ENCODE peak calls at places on chromosomes 13 and 19, in seven cellular contexts. F, Z, H, K, L, C and J are unnamed samples.

GRCh38 chr19:33293255-33294057 is 8.9 kb downstream of the CEBPA start:
- DNase-seq in K (peak; percentile 69), C (peak; percentile 60), L (no peak), Z (peak; percentile 40), F (no peak), H (peak; percentile 75), J (no peak)

GRCh38 chr19:31676271-31677004 is 327.2 kb upstream of the TSHZ3 start:
- DNase-seq in F (no peak), L (peak; percentile 71), H (no peak), Z (no peak), C (peak; percentile 6), K (no peak), J (no peak)

GRCh38 chr13:26323127-26323526 is 69.2 kb downstream of the CDK8 start:
- DNase-seq in H (no peak), F (no peak), C (no peak), L (no peak), K (no peak), Z (no peak), J (no peak)

GRCh38 chr19:6372594-6373095 is at the start of gene ALKBH7:
- DNase-seq in L (peak; percentile 100), F (peak; percentile 99), H (peak; percentile 100), K (peak; percentile 97), C (peak; percentile 100), Z (peak; percentile 100), J (peak; percentile 99)

GRCh38 chr19:40771101-40771539 is 4.2 kb upstream of the MIA start:
- DNase-seq in H (no peak), C (no peak), L (peak; percentile 49), Z (no peak), F (no peak), K (no peak), J (no peak)

GRCh38 chr19:51311388-51312257 is at the start of gene IGLON5:
- DNase-seq in L (peak; percentile 70), F (no peak), Z (no peak), K (no peak), C (no peak), H (no peak), J (no peak)

GRCh38 chr13:80881495-80882482 is 540.9 kb upstream of the SPRY2 start:
- DNase-seq in L (no peak), K (no peak), H (peak; percentile 18), Z (no peak), C (peak; percentile 15), F (no peak), J (peak; percentile 64)

GRCh38 chr19:16366056-16366432 is 41.4 kb downstream of the KLF2 start:
- DNase-seq in L (no peak), K (no peak), Z (no peak), C (no peak), F (no peak), H (no peak), J (no peak)

GRCh38 chr19:51589511-51589910 is 18.4 kb downstream of the ZNF175 start:
- DNase-seq in Z (no peak), L (no peak), H (no peak), F (no peak), K (no peak), C (no peak), J (no peak)

GRCh38 chr19:48529156-48529555 is 17.5 kb upstream of the LMTK3 start:
- DNase-seq in K (no peak), C (no peak), Z (no peak), F (no peak), L (peak; percentile 51), H (no peak), J (no peak)

GRCh38 chr19:18526316-18526715 is 4.4 kb upstream of the ELL start:
- DNase-seq in C (no peak), H (no peak), K (no peak), F (no peak), Z (no peak), L (no peak), J (no peak)

GRCh38 chr13:113405481-113406300 is 41.8 kb upstream of the GRTP1 start:
- DNase-seq in C (no peak), K (no peak), H (no peak), L (no peak), Z (no peak), F (peak; percentile 9), J (no peak)

GRCh38 chr19:6925801-6926751 is 38.7 kb downstream of the ADGRE1 start:
- DNase-seq in C (no peak), L (peak; percentile 3), Z (no peak), K (no peak), H (no peak), F (no peak), J (no peak)

GRCh38 chr13:62113145-62113544 is 697.5 kb upstream of the PCDH20 start:
- DNase-seq in F (no peak), Z (no peak), C (no peak), K (no peak), H (no peak), L (no peak), J (no peak)

GRCh38 chr19:17332677-17333581 is 1.7 kb downstream of the ANO8 start:
- DNase-seq in H (no peak), L (peak; percentile 94), Z (no peak), K (no peak), C (peak; percentile 59), F (no peak), J (no peak)

GRCh38 chr13:80469841-80470378 is 129.0 kb upstream of the SPRY2 start:
- DNase-seq in H (peak; percentile 96), K (no peak), C (peak; percentile 97), L (no peak), F (no peak), Z (peak; percentile 86), J (peak; percentile 100)

GRCh38 chr13:112441226-112441625 is 65.1 kb downstream of the SPACA7 start:
- DNase-seq in K (no peak), C (no peak), L (no peak), F (no peak), Z (no peak), H (no peak), J (no peak)

GRCh38 chr13:104809483-104809882 is 1726.0 kb downstream of the EFNB2 start:
- DNase-seq in F (no peak), Z (no peak), K (no peak), H (no peak), L (no peak), C (no peak), J (peak; percentile 42)

GRCh38 chr19:4015705-4016402 is 8.3 kb downstream of the PIAS4 start:
- DNase-seq in H (no peak), F (no peak), K (no peak), C (no peak), L (no peak), Z (peak; percentile 43), J (no peak)
- H3K4me3 ChIP-seq in H (no peak overlapping the region), F (peak overlapping the region; percentile 40), K (no peak overlapping the region), C (no peak overlapping the region), L (no peak overlapping the region), Z (no peak overlapping the region), J (no peak overlapping the region)

GRCh38 chr19:54203151-54203611 is 2.5 kb downstream of the RPS9 start:
- DNase-seq in F (no peak), H (no peak), Z (no peak), C (peak; percentile 42), L (no peak), K (no peak), J (no peak)
- H3K4me3 ChIP-seq in F (no peak overlapping the region), H (peak overlapping the region; percentile 93), Z (no peak overlapping the region), C (peak overlapping the region; percentile 2), L (peak overlapping the region; percentile 89), K (no peak overlapping the region), J (peak overlapping the region; percentile 7)

DNA sequence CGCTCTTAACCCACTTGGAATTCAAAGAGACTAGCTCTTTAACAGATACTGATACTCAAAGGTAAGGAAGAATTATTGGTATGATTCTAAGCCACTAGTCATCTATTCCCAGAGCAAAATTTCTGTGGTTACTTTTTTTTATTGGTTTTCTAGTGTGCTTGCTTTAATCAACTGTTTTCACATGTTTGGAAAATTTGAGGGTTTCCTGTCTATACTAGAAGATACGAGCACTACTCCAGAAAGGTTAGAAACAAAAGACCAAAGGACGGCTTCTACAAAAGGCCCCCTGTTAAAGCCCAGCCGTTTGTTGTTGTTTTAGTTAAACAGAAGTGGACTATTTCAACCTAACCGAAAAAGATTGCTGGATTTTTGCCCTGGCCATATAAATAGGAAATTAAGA is 18.5 kb upstream of the LPAR6 start:
- DNase-seq in H (no peak), F (no peak), L (no peak), C (no peak), Z (no peak), K (no peak), J (no peak)
- H3K4me3 ChIP-seq in H (no peak overlapping the region), F (peak overlapping the region; percentile 15), L (no peak overlapping the region), C (no peak overlapping the region), Z (no peak overlapping the region), K (no peak overlapping the region), J (no peak overlapping the region)

DNA sequence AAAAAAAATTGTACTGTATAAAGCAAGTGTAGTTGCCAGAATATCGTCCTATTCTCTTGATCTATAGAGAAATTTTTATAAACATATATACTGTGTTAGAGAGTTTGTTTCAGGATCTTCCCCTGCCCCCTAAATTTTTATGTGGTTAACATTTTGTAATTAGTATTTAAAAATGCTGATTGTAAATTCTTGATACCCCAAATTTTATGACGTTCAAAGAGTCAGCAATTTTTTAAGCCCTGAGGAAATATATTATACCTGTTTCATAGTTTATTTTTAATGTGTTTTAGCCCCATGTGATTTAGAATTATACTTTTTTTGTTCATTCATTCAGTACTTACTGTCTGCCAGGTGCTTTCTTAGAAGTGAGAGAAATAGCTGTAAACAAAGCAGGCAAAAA is 7.3 kb upstream of the KCTD4 start:
- DNase-seq in C (no peak), F (no peak), Z (no peak), K (no peak), H (no peak), L (no peak), J (no peak)
- H3K4me3 ChIP-seq in C (no peak overlapping the region), F (no peak overlapping the region), Z (no peak overlapping the region), K (no peak overlapping the region), H (no peak overlapping the region), L (no peak overlapping the region), J (no peak overlapping the region)

DNA sequence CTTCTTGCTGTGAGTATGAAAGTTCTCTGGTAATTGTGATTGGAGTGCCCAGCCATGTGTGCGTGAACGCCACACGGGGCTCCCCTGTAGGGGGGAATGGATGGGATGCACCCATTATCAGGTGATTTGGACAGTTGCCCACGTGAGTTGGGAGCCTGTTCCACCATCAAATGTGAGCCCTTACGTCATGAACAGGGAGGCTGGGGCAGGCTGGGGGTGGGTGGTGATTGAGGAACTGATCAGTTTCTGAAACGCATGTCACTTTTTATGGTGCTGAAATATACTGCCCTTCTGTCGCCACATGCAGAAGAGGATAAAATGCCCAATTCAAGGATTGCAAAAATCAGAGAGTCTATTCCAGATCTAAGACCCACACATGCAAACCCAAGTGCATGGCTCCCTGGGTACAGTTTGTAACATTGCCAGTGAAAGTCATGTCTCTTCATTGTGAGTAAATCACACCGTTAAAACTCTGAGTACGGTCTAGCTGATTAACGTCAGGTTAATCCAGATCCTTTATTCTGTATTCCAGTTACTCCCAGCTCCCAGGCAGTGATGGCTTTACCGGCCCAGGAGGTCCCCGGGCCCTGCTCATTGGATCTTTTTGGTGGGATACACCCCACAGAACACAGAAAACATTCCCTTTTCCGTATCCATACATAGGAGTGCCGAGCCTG is 90.2 kb downstream of the RAB20 start:
- DNase-seq in K (no peak), C (no peak), H (no peak), Z (no peak), F (no peak), L (no peak), J (no peak)
- H3K4me3 ChIP-seq in K (no peak overlapping the region), C (no peak overlapping the region), H (no peak overlapping the region), Z (no peak overlapping the region), F (no peak overlapping the region), L (no peak overlapping the region), J (no peak overlapping the region)

GRCh38 chr19:55657004-55657747 is 2.3 kb downstream of the U2AF2 start:
- DNase-seq in H (no peak), F (no peak), Z (no peak), K (no peak), C (no peak), L (no peak), J (no peak)
- H3K4me3 ChIP-seq in H (peak overlapping the region; percentile 97), F (peak overlapping the region; percentile 95), Z (no peak overlapping the region), K (peak overlapping the region; percentile 97), C (peak overlapping the region; percentile 90), L (peak overlapping the region; percentile 100), J (peak overlapping the region; percentile 69)